ENCODE peak calls at places on chromosomes 11 and 22, in seven cellular contexts. P is IMR-90; B is psoas muscle; M is mucosa of descending colon; C is CD4-positive, alpha-beta T cell; F is chondrocyte; I is MCF 10A. X is an unnamed sample.

GRCh38 chr11:126815111-126815510 is 185.5 kb downstream of the KIRREL3 start:
- DNase-seq in P (peak), B (no peak), M (no peak), C (no peak), F (no peak), I (no peak), X (no peak)

GRCh38 chr11:129302386-129303101 is 73.1 kb upstream of the BARX2 start:
- DNase-seq in P (no peak), B (no peak), M (no peak), C (no peak), F (no peak), I (no peak), X (no peak)

GRCh38 chr11:70410276-70410675 is 11.9 kb downstream of the CTTN start:
- DNase-seq in P (no peak), B (no peak), M (no peak), C (no peak), F (no peak), I (no peak), X (no peak)

GRCh38 chr11:62108017-62108750 is 15.6 kb upstream of the INCENP start:
- DNase-seq in P (peak), B (no peak), M (peak), C (peak), F (no peak), I (peak), X (peak)

GRCh38 chr11:108732395-108732794 is 67.5 kb downstream of the DDX10 start:
- DNase-seq in P (no peak), B (no peak), M (no peak), C (no peak), F (no peak), I (no peak), X (peak)

GRCh38 chr22:40634119-40634903 is 2.2 kb downstream of the MRTFA start:
- DNase-seq in P (no peak), B (no peak), M (no peak), C (no peak), F (no peak), I (no peak), X (no peak)

GRCh38 chr22:23685205-23685784 is 5.5 kb upstream of the RGL4 start:
- DNase-seq in P (peak), B (peak), M (no peak), C (no peak), F (peak), I (peak), X (no peak)

GRCh38 chr11:118790357-118791014 is 478 bp downstream of the DDX6 start:
- DNase-seq in P (peak), B (peak), M (peak), C (peak), F (peak), I (peak), X (no peak)

GRCh38 chr11:116506446-116506845 is 266.3 kb downstream of the BUD13 start:
- DNase-seq in P (no peak), B (no peak), M (no peak), C (no peak), F (no peak), I (no peak), X (no peak)

GRCh38 chr11:67178421-67178820 is 59.4 kb downstream of the KDM2A start:
- DNase-seq in P (peak), B (no peak), M (no peak), C (no peak), F (no peak), I (no peak), X (no peak)

GRCh38 chr22:43356881-43357280 is 13.7 kb upstream of the SCUBE1 start:
- DNase-seq in P (no peak), B (no peak), M (no peak), C (no peak), F (no peak), I (no peak), X (no peak)

GRCh38 chr11:848380-848931 is 5.8 kb downstream of the TSPAN4 start:
- DNase-seq in P (no peak), B (no peak), M (peak), C (peak), F (no peak), I (peak), X (no peak)

GRCh38 chr11:77151804-77152513 is 23.9 kb downstream of the MYO7A start:
- DNase-seq in P (peak), B (peak), M (no peak), C (no peak), F (no peak), I (no peak), X (no peak)

GRCh38 chr11:16630651-16631050 is 107.8 kb upstream of the C11orf58 start:
- DNase-seq in P (no peak), B (no peak), M (no peak), C (no peak), F (no peak), I (no peak), X (no peak)

GRCh38 chr11:68429661-68430060 is 30.9 kb upstream of the PPP6R3 start:
- DNase-seq in P (no peak), B (no peak), M (no peak), C (no peak), F (no peak), I (no peak), X (no peak)
- TF ChIP-seq CTCF in P (no peak), B (no peak), M (no peak), C (no peak), F (no peak), I (no peak), X (no peak)

DNA sequence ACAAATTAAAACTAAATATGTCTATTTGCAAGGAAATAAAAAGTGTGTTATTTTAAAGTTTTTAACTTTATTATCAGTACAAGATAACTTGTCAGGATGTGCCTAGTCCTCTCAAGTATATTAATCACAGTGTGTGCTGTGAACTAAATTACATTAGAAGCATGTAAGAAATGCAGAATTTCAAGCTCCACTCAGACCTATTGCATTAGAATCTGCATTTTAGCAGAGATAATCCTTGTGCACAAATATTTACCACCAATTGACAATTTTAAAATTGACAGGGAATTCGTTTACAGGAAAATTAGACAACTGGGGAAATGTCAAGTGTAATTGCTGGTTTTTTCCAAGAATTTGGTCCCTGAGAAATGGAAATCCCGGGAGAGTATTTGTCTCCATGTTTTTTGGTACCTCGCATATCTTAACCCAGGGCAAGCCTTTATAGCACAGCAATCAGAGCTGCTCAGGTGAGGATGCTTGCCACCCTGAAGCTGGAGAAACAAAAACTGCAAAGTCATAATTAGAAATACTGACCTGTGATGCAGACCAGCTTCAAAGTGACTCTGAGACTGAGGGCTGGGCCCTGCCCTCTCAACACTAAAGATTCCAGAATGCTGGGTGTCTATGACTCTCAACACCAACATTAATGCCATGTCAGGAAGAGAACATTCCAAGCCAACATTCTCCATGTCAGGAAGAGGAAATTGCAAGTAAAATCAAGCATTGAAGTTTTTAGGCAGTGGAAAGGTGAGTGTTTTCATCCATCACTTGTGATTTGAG is at the start of gene OR8G1:
- DNase-seq in P (no peak), B (no peak), M (no peak), C (no peak), F (no peak), I (no peak), X (no peak)
- TF ChIP-seq CTCF in P (no peak), B (no peak), M (no peak), C (no peak), F (no peak), I (no peak), X (no peak)

GRCh38 chr11:6297831-6298230 is 22.5 kb downstream of the CAVIN3 start:
- DNase-seq in P (no peak), B (no peak), M (no peak), C (no peak), F (no peak), I (peak), X (no peak)
- TF ChIP-seq CTCF in P (peak), B (peak), M (no peak), C (no peak), F (peak), I (peak), X (peak)

DNA sequence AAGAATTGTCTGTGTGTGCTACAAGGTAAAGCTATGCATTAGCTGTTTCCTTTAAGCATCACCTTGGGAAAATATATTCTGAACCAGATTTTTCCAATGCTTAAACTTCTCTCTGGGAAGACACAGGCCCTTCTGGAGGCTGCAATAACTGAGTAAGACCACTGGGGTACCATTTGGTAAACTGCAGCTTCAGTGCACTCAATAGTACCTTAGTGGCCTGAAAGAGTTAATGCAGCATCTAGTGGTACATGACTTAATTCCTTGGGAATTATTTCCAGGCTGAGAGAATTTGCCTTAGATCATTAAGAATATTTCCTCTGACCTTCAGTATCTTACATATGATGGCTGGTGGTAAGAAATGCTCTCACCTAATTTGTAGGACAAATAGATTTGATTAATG is 727.4 kb downstream of the DLG2 start:
- DNase-seq in P (peak), B (no peak), M (no peak), C (no peak), F (no peak), I (no peak), X (no peak)
- TF ChIP-seq CTCF in P (no peak), B (no peak), M (no peak), C (no peak), F (peak), I (no peak), X (no peak)

GRCh38 chr11:18600915-18601569 is 1.5 kb downstream of the MISFA start:
- DNase-seq in P (no peak), B (no peak), M (no peak), C (no peak), F (no peak), I (no peak), X (no peak)

GRCh38 chr11:18594999-18595749 is 4.4 kb upstream of the MISFA start:
- DNase-seq in P (peak), B (no peak), M (no peak), C (no peak), F (no peak), I (peak), X (no peak)

GRCh38 chr11:18599739-18600230 is at the start of gene MISFA:
- DNase-seq in P (peak), B (no peak), M (no peak), C (no peak), F (no peak), I (no peak), X (no peak)
- TF ChIP-seq CTCF in P (no peak), B (no peak), M (no peak), C (no peak), F (no peak), I (no peak), X (no peak)

GRCh38 chr22:49958961-49959781 is 1.4 kb upstream of the PIM3 start:
- DNase-seq in P (no peak), B (no peak), M (no peak), C (no peak), F (no peak), I (no peak), X (no peak)

GRCh38 chr22:49960967-49961600 is 512 bp downstream of the PIM3 start:
- DNase-seq in P (no peak), B (peak), M (peak), C (no peak), F (peak), I (no peak), X (no peak)

GRCh38 chr22:49960159-49960966 is at the start of gene PIM3:
- DNase-seq in P (peak), B (peak), M (peak), C (peak), F (no peak), I (peak), X (peak)

GRCh38 chr22:49958462-49958921 is 2.1 kb upstream of the PIM3 start:
- DNase-seq in P (no peak), B (peak), M (no peak), C (no peak), F (no peak), I (no peak), X (no peak)

GRCh38 chr22:49959782-49960158 is 802 bp upstream of the PIM3 start:
- DNase-seq in P (no peak), B (peak), M (peak), C (no peak), F (no peak), I (peak), X (no peak)
- TF ChIP-seq CTCF in P (no peak), B (no peak), M (no peak), C (no peak), F (peak), I (no peak), X (no peak)